ENCODE peak calls at places on chromosomes 2 and 18, in five cellular contexts. Z is K562, L is neural progenitor cell, R is mammary epithelial cell, E is IMR-90. B is an unnamed sample. For H3K9me3, the result is how much of the 10 kb centered on the place peaks cover.

GRCh38 chr2:72330673-72331072 is 183.0 kb upstream of the CYP26B1 start:
- DNase-seq in Z (no peak), L (no peak), R (no peak), E (peak), B (no peak)

GRCh38 chr18:31400191-31400590 is 23.6 kb downstream of the DSG4 start:
- DNase-seq in Z (no peak), L (no peak), R (no peak), E (no peak), B (no peak)

GRCh38 chr2:157404363-157404762 is 39.5 kb downstream of the CYTIP start:
- DNase-seq in Z (no peak), L (no peak), R (peak), E (no peak), B (peak)

GRCh38 chr18:3400567-3401296 is 49.2 kb upstream of the TGIF1 start:
- DNase-seq in Z (no peak), L (no peak), R (no peak), E (no peak), B (no peak)

GRCh38 chr2:129001926-129002325 is 683.3 kb upstream of the HS6ST1 start:
- DNase-seq in Z (no peak), L (no peak), R (no peak), E (no peak), B (no peak)

GRCh38 chr18:47184419-47185050 is 8.4 kb upstream of the IER3IP1 start:
- DNase-seq in Z (peak), L (peak), R (peak), E (peak), B (peak)

GRCh38 chr2:224180810-224181209 is 141.7 kb upstream of the SERPINE2 start:
- DNase-seq in Z (no peak), L (no peak), R (no peak), E (no peak), B (no peak)

GRCh38 chr18:76764296-76764901 is 58.0 kb upstream of the ZNF236 start:
- DNase-seq in Z (no peak), L (no peak), R (no peak), E (no peak), B (no peak)

GRCh38 chr2:66569321-66569851 is 134.5 kb downstream of the MEIS1 start:
- DNase-seq in Z (no peak), L (peak), R (no peak), E (peak), B (peak)

GRCh38 chr2:12982149-12982584 is 265.4 kb downstream of the TRIB2 start:
- DNase-seq in Z (no peak), L (no peak), R (no peak), E (peak), B (peak)

GRCh38 chr2:201116959-201117734 is 1.2 kb downstream of the CFLAR start:
- DNase-seq in Z (no peak), L (peak), R (no peak), E (peak), B (peak)

GRCh38 chr2:21194147-21194546 is 70.4 kb downstream of the TDRD15 start:
- DNase-seq in Z (no peak), L (no peak), R (no peak), E (no peak), B (no peak)

GRCh38 chr2:43950383-43951008 is 45.3 kb downstream of the LRPPRC start:
- DNase-seq in Z (no peak), L (peak), R (peak), E (peak), B (peak)

GRCh38 chr2:105857076-105857740 is 112.5 kb downstream of the NCK2 start:
- DNase-seq in Z (no peak), L (no peak), R (peak), E (no peak), B (no peak)

GRCh38 chr2:100350661-100351185 is 28.4 kb upstream of the LONRF2 start:
- DNase-seq in Z (no peak), L (no peak), R (no peak), E (no peak), B (peak)

GRCh38 chr2:235556901-235557300 is 63.1 kb downstream of the AGAP1 start:
- DNase-seq in Z (no peak), L (no peak), R (no peak), E (no peak), B (no peak)

GRCh38 chr2:7269993-7270392 is 352.8 kb downstream of the RNF144A start:
- DNase-seq in Z (no peak), L (no peak), R (no peak), E (no peak), B (no peak)

GRCh38 chr2:9800639-9800974 is 42.7 kb upstream of the TAF1B start:
- DNase-seq in Z (no peak), L (no peak), R (no peak), E (no peak), B (no peak)

GRCh38 chr2:1775511-1776035 is 31.3 kb upstream of the PXDN start:
- DNase-seq in Z (no peak), L (no peak), R (no peak), E (no peak), B (no peak)

GRCh38 chr2:73202156-73203054 is at the start of gene NOTO:
- DNase-seq in Z (no peak), L (peak), R (peak), E (no peak), B (no peak)

GRCh38 chr2:86331391-86331790 is 6.0 kb downstream of the REEP1 start:
- DNase-seq in Z (no peak), L (no peak), R (no peak), E (no peak), B (no peak)

GRCh38 chr18:75582406-75582821 is 154.9 kb upstream of the SMIM21 start:
- DNase-seq in Z (no peak), L (no peak), R (no peak), E (peak), B (peak)

GRCh38 chr2:136389809-136390208 is 271.9 kb upstream of the CXCR4 start:
- DNase-seq in Z (no peak), L (no peak), R (no peak), E (no peak), B (no peak)

GRCh38 chr2:230134496-230135073 is 65.9 kb upstream of the SLC16A14 start:
- DNase-seq in Z (no peak), L (no peak), R (peak), E (peak), B (peak)

GRCh38 chr2:460861-461260 is 173.0 kb upstream of the ALKAL2 start:
- DNase-seq in Z (no peak), L (no peak), R (peak), E (no peak), B (peak)

GRCh38 chr2:1321297-1321696 is 92.0 kb upstream of the TPO start:
- DNase-seq in Z (no peak), L (no peak), R (no peak), E (no peak), B (no peak)

GRCh38 chr18:28855989-28856388 is 679.1 kb upstream of the CDH2 start:
- DNase-seq in Z (no peak), L (no peak), R (peak), E (no peak), B (no peak)

GRCh38 chr2:133765693-133766092 is 197.4 kb upstream of the NCKAP5 start:
- DNase-seq in Z (no peak), L (no peak), R (no peak), E (no peak), B (no peak)

GRCh38 chr2:144659731-144660275 is 139.9 kb upstream of the ZEB2 start:
- DNase-seq in Z (peak), L (no peak), R (peak), E (peak), B (peak)

GRCh38 chr18:48874233-48874632 is 76.5 kb downstream of the SMAD7 start:
- DNase-seq in Z (no peak), L (no peak), R (no peak), E (no peak), B (no peak)

GRCh38 chr2:8582850-8583399 is 98.9 kb upstream of the ID2 start:
- DNase-seq in Z (no peak), L (no peak), R (no peak), E (no peak), B (no peak)

DNA sequence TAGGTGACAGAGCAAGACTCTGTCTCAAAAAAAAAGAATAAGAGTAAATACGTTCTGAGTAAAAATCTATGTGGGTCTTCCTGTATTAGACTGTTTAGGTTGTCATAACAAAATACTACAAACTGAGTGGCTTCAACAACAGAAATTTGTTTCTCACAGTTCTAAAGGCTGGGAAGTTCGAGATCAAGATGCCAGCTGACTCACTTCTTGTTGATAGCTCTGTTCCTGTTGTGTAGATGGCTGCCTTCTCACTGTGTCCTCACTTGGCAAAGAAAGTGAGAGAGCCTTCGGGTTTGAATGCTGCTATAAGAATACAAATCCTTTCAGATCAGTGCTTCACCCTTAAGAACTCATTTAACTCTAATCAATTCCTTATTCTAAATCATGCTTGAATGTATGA is 430.0 kb upstream of the VWC2L start:
- DNase-seq in Z (no peak), L (no peak), R (no peak), E (peak), B (no peak)
- H2AFZ ChIP-seq in Z (no peak), L (no peak), R (peak), E (peak), B (no peak)

DNA sequence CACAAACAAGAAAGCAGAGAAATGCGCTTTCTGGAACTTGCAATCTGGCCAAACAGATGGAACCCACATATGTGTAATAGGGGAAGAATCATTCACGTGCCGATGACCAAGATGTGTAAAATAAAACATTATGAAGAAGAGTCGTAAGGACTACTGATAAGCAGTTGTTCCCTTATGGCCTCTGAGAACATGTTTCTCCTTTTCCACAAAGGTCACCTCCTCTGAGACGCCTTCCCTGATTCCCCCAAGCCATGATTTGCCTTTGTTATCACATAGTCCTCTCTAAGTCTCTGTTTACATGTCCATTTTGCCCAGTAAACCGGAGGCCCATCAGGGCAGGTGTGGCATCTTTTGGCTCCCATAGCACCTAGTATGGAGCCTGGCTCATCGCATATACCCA is 8.0 kb downstream of the OTOF start:
- DNase-seq in Z (no peak), L (no peak), R (no peak), E (no peak), B (no peak)
- H3K9me3 ChIP-seq in Z (under half), L (under half), R (under half), E (under half), B (under half)

DNA sequence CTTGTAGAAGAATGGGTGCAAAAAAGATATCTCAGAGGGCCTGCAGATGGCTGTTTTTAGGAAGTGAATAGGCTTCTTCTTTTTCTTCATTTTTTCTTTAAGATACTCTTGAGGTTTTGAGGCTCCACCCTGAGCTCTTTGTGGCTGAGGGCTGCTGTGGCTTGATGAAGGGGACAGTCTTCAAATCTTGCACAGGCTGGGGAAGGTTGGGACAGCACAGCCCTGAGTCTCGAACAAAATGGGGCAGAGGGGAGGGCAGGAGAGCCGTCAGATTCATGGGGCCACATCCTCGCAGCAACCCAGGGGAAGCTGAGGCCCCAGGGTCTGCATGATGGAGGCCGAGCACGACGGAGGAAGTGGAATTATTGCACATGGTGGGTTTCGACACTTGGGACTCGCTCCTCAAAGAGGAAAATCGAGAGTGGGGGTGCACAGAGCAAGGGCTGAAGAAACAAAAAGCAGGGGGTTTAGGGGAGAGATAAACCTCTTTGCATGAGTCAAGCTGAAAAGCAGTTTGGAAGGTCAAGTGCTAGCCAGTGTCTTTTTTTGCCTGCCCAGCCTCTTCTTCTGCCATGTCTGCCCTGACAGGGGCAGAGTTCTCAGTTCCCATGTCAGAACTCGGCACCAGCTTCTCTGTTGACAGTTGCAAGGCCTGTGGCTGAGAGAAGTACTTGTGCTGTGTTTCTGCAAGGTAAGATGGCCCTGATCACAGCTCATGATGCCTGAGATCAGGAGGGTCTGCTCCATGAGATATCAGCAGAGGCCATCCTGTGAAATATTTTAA is 19.5 kb downstream of the INPP4A start:
- DNase-seq in Z (no peak), L (no peak), R (no peak), E (no peak), B (no peak)
- H3K4me2 ChIP-seq in Z (peak), L (no peak), R (no peak), E (no peak), B (no peak)

GRCh38 chr2:199455186-199455532 is 2.6 kb downstream of the SATB2 start:
- DNase-seq in Z (no peak), L (no peak), R (no peak), E (no peak), B (no peak)
- H2AFZ ChIP-seq in Z (peak), L (no peak), R (peak), E (no peak), B (no peak)

DNA sequence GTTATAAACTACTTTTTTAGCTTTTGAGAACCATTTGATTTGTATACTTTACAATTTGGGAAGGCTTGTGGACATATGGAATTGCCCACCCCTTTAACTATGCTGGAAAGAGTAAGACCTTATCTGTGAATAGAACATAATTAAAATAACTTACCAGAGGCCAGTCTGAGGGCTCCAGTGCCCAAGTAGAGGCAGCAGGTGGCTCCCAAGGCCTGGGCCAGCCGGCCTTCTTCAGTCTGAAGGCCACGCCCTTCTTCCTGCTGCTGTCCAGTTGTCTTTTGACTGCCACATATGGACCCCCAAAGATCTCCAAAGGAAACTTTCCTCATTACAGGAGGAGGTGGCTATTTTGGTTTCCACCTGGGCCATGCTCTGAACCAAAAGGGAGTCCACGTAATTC is 12.0 kb upstream of the IL18RAP start:
- DNase-seq in Z (no peak), L (no peak), R (no peak), E (no peak), B (no peak)
- H3K9me3 ChIP-seq in Z (under half), L (under half), R (under half), E (under half), B (under half)